ENCODE peak calls at places on chromosomes 16 and 17, in six cellular contexts. X, N, D, E, A and C are unnamed samples.

GRCh38 chr17:66299721-66300120 is 2.7 kb upstream of the PRKCA start:
- DNase-seq in X (no peak), N (no peak), D (no peak), E (no peak), A (no peak), C (no peak)

GRCh38 chr17:20273741-20274500 is 193.4 kb downstream of the LGALS9B start:
- DNase-seq in X (no peak), N (no peak), D (no peak), E (no peak), A (peak), C (no peak)

GRCh38 chr16:66977341-66978113 is 10.9 kb upstream of the CES4A start:
- DNase-seq in X (peak), N (peak), D (peak), E (peak), A (peak), C (peak)

GRCh38 chr16:67878846-67879245 is 5.8 kb upstream of the NRN1L start:
- DNase-seq in X (no peak), N (no peak), D (no peak), E (no peak), A (no peak), C (no peak)

GRCh38 chr17:9138161-9138717 is 116.9 kb downstream of the NTN1 start:
- DNase-seq in X (no peak), N (no peak), D (no peak), E (no peak), A (no peak), C (no peak)

GRCh38 chr17:57245786-57246185 is 10.5 kb upstream of the MSI2 start:
- DNase-seq in X (no peak), N (no peak), D (no peak), E (no peak), A (no peak), C (no peak)

GRCh38 chr16:85750021-85750826 is 672 bp downstream of the C16orf74 start:
- DNase-seq in X (no peak), N (no peak), D (peak), E (peak), A (no peak), C (no peak)

GRCh38 chr16:68298907-68299515 is 11.7 kb downstream of the SLC7A6OS start:
- DNase-seq in X (peak), N (peak), D (no peak), E (no peak), A (no peak), C (peak)

GRCh38 chr16:1781254-1781653 is 1.1 kb downstream of the SPSB3 start:
- DNase-seq in X (peak), N (no peak), D (no peak), E (no peak), A (no peak), C (no peak)

GRCh38 chr17:20965492-20965891 is 77.3 kb downstream of the USP22 start:
- DNase-seq in X (no peak), N (no peak), D (no peak), E (no peak), A (no peak), C (no peak)

GRCh38 chr16:15498427-15499175 is 64.2 kb downstream of the BMERB1 start:
- DNase-seq in X (no peak), N (no peak), D (no peak), E (no peak), A (no peak), C (no peak)

GRCh38 chr17:20026960-20027359 is 17.8 kb downstream of the SPECC1 start:
- DNase-seq in X (no peak), N (no peak), D (no peak), E (no peak), A (no peak), C (no peak)

GRCh38 chr17:57281887-57282653 is 25.7 kb downstream of the MSI2 start:
- DNase-seq in X (no peak), N (no peak), D (no peak), E (no peak), A (peak), C (no peak)